ENCODE peak calls at places on chromosomes 6 and 20, in eight cellular contexts. D, E, J, O, A, C, P and Q are unnamed samples.

GRCh38 chr6:151023346-151023745 is 157.8 kb downstream of the MTHFD1L start:
- DNase-seq in C (no peak), D (no peak), J (no peak), E (no peak), A (no peak), O (no peak), P (no peak), Q (no peak)

GRCh38 chr6:169340395-169340794 is 86.7 kb upstream of the THBS2 start:
- DNase-seq in D (no peak), O (no peak), P (no peak), C (no peak), A (no peak), E (no peak), J (peak), Q (no peak)

GRCh38 chr6:43665376-43665775 is 20.5 kb downstream of the RSPH9 start:
- DNase-seq in D (no peak), A (no peak), P (peak), O (no peak), J (no peak), C (no peak), E (no peak), Q (no peak)

GRCh38 chr6:52517502-52518278 is 59.2 kb downstream of the TRAM2 start:
- DNase-seq in O (peak), J (no peak), P (peak), C (peak), A (peak), D (no peak), E (peak), Q (peak)

GRCh38 chr6:149831380-149831820 is 32.8 kb downstream of the LRP11 start:
- DNase-seq in C (no peak), P (no peak), J (no peak), D (no peak), A (no peak), O (no peak), E (no peak), Q (no peak)

GRCh38 chr20:3494218-3494617 is 23.4 kb downstream of the ATRN start:
- DNase-seq in D (no peak), E (no peak), C (no peak), O (no peak), A (no peak), J (no peak), P (no peak), Q (no peak)

GRCh38 chr6:155541976-155542375 is 86.3 kb upstream of the NOX3 start:
- DNase-seq in E (no peak), C (no peak), A (no peak), J (no peak), P (no peak), D (no peak), O (no peak), Q (no peak)

GRCh38 chr6:144349690-144350132 is 64.6 kb downstream of the UTRN start:
- DNase-seq in A (no peak), C (no peak), P (peak), E (peak), J (no peak), O (peak), D (no peak), Q (no peak)

GRCh38 chr6:149433901-149434300 is 33.8 kb downstream of the SUMO4 start:
- DNase-seq in J (no peak), C (no peak), O (no peak), D (no peak), A (no peak), E (no peak), P (no peak), Q (no peak)

GRCh38 chr6:111880181-111880944 is 7.1 kb upstream of the FYN start:
- DNase-seq in P (no peak), E (no peak), O (no peak), A (no peak), J (no peak), C (no peak), D (no peak), Q (no peak)

GRCh38 chr20:46946796-46947195 is 52.2 kb downstream of the EYA2 start:
- DNase-seq in E (no peak), A (no peak), P (peak), D (no peak), J (no peak), C (no peak), O (no peak), Q (no peak)

GRCh38 chr6:157770946-157771345 is 52.1 kb upstream of the SNX9 start:
- DNase-seq in J (no peak), C (no peak), E (no peak), A (no peak), P (peak), D (no peak), O (no peak), Q (no peak)

GRCh38 chr6:135521431-135521830 is 23.9 kb upstream of the AHI1 start:
- DNase-seq in E (no peak), D (no peak), O (no peak), C (no peak), A (no peak), J (no peak), P (no peak), Q (no peak)

GRCh38 chr20:59810376-59811187 is 122.9 kb downstream of the SYCP2 start:
- DNase-seq in C (peak), P (peak), O (no peak), J (no peak), A (no peak), D (no peak), E (no peak), Q (no peak)

GRCh38 chr20:20483328-20483727 is 115.4 kb downstream of the INSM1 start:
- DNase-seq in C (no peak), P (no peak), E (no peak), D (no peak), O (no peak), A (no peak), J (no peak), Q (no peak)

GRCh38 chr6:15062311-15063252 is 183.3 kb upstream of the JARID2 start:
- DNase-seq in C (no peak), D (no peak), E (no peak), O (no peak), A (no peak), J (no peak), P (peak), Q (peak)

GRCh38 chr6:43698584-43699349 is 11.2 kb upstream of the MRPS18A start:
- DNase-seq in O (no peak), A (no peak), C (no peak), P (peak), J (peak), D (no peak), E (no peak), Q (no peak)

GRCh38 chr6:22925304-22925835 is 356.0 kb downstream of the HDGFL1 start:
- DNase-seq in D (no peak), O (no peak), J (no peak), E (no peak), P (no peak), C (no peak), A (no peak), Q (no peak)

GRCh38 chr6:104322849-104323248 is 536.9 kb downstream of the HACE1 start:
- DNase-seq in C (no peak), P (no peak), D (no peak), J (no peak), E (no peak), A (no peak), O (no peak), Q (no peak)

GRCh38 chr6:125700591-125701353 is 48.7 kb upstream of the HEY2 start:
- DNase-seq in P (no peak), D (no peak), J (no peak), O (no peak), C (no peak), A (no peak), E (no peak), Q (no peak)

GRCh38 chr6:44738652-44739141 is 351.2 kb downstream of the CDC5L start:
- DNase-seq in J (no peak), C (peak), O (no peak), D (no peak), A (peak), E (no peak), P (peak), Q (no peak)

GRCh38 chr6:168165373-168165772 is 86.4 kb upstream of the FRMD1 start:
- DNase-seq in P (no peak), J (no peak), A (no peak), O (no peak), C (no peak), D (no peak), E (no peak), Q (no peak)

GRCh38 chr6:71619836-71620235 is 266.5 kb upstream of the RIMS1 start:
- DNase-seq in J (no peak), D (no peak), E (no peak), C (no peak), O (no peak), P (peak), A (no peak), Q (no peak)

GRCh38 chr20:57880155-57880648 is 170.4 kb upstream of the PMEPA1 start:
- DNase-seq in E (no peak), D (no peak), C (no peak), A (no peak), P (no peak), J (no peak), O (no peak), Q (no peak)

GRCh38 chr6:33592595-33593413 is 12.7 kb upstream of the BAK1 start:
- DNase-seq in O (peak), P (peak), C (peak), J (peak), A (peak), E (peak), D (peak), Q (no peak)

GRCh38 chr20:2700913-2701620 is 8.5 kb downstream of the EBF4 start:
- DNase-seq in E (no peak), J (no peak), O (no peak), A (no peak), D (no peak), P (peak), C (no peak), Q (no peak)

GRCh38 chr6:11196511-11197174 is 35.8 kb downstream of the NEDD9 start:
- DNase-seq in O (no peak), D (no peak), J (no peak), E (no peak), C (no peak), A (no peak), P (peak), Q (no peak)

DNA sequence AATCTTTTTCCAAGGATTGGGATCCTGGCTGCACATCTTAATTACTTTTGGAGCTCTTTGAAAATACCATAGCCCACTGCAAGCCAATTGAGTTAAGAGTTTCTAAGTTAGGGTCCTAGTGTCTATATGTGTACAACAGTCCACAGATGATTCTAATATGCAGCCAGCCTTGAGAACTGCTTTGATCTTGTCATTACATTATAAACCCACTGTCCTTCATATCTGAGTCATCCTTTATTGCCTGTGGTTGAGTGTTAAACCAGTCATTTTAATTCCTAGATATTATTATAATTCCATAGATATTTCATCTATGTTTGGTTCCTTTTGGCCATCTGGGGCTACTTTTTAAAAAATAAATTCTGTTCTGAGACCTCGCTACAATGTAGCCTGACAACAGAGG is 24.1 kb downstream of the MCM8 start:
- DNase-seq in D (no peak), J (no peak), E (no peak), O (no peak), C (no peak), P (peak), A (no peak), Q (no peak)
- TF ChIP-seq CTCF in D (no peak), J (no peak), E (no peak), O (no peak), C (no peak), P (no peak), A (no peak), Q (no peak)

GRCh38 chr6:98941319-98941718 is 6.4 kb downstream of the FBXL4 start:
- DNase-seq in D (no peak), O (no peak), J (no peak), A (no peak), C (no peak), P (no peak), E (no peak), Q (no peak)

GRCh38 chr6:98944598-98945011 is 3.1 kb downstream of the FBXL4 start:
- DNase-seq in A (no peak), C (no peak), P (peak), E (no peak), J (no peak), O (no peak), D (no peak), Q (no peak)

GRCh38 chr6:98944168-98944567 is 3.6 kb downstream of the FBXL4 start:
- DNase-seq in D (no peak), O (no peak), J (no peak), C (no peak), E (no peak), P (no peak), A (no peak), Q (no peak)

GRCh38 chr6:98945311-98946005 is 2.3 kb downstream of the FBXL4 start:
- DNase-seq in D (no peak), P (no peak), E (peak), O (no peak), A (no peak), C (no peak), J (no peak), Q (no peak)

GRCh38 chr6:98942263-98942803 is 5.4 kb downstream of the FBXL4 start:
- DNase-seq in O (no peak), A (no peak), E (no peak), D (no peak), C (no peak), J (no peak), P (no peak), Q (no peak)
- TF ChIP-seq CTCF in O (no peak), A (no peak), E (no peak), D (no peak), C (no peak), J (no peak), P (peak), Q (peak)

DNA sequence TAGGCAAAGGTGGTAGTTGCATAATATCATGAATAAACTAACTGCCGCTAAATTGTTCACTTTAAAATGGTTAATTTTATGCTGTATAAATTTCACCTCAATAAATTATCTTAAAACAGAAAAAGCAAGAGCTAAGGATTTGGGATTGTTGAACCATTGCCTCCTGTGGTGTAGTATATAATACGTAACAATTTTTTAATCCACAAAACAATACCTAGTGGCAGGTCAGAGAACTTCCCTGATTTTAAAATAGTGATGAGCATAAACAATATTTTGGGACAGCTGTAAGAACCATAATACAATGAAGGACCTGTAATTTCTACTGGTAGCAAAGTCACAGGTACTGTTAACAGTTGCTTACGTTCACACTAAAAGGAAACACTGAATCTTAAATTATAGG is 197.4 kb upstream of the PRND start:
- DNase-seq in D (no peak), A (no peak), P (no peak), O (no peak), C (no peak), E (no peak), J (no peak), Q (no peak)
- TF ChIP-seq CTCF in D (no peak), A (no peak), P (no peak), O (no peak), C (no peak), E (no peak), J (no peak), Q (no peak)

DNA sequence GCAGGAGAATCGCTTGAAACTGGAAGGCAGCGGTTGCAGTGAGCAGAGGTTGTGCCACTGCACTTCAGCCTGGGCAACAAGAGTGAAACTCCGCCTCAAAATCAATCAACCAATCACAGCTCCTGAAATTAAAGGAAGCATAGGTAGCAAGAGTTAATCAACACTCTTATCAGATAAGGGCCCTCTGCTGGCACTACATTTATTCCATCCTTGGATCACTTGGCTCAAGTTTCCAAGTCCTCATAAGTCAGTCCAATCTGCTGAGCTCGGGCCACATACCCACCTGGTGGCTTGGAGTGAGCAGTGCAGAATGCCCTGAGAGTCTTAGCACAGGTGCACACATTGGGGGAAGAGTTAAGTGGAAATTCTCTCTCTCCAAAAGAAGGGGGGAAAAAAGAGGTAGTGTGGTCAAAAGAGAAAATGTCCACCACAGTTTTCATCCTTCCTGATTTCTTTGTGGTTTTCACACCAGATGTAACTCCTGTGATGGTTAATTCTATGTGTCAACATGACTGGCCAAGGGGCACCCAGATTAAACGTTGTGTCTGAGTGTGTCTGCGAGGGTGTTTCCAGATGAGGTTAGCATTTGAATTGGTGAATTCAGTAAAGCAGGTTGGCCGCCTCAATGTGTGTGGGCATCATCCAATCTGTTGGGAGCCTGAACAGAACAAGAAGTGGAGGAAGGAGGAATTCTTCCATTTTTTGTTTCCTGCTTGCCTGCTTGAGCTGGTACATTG is 14.2 kb upstream of the FAM8A1 start:
- DNase-seq in C (no peak), E (no peak), D (no peak), J (peak), P (no peak), O (no peak), A (no peak), Q (no peak)
- TF ChIP-seq CTCF in C (no peak), E (no peak), D (peak), J (peak), P (peak), O (no peak), A (no peak), Q (no peak)

GRCh38 chr20:63280929-63281545 is 8.4 kb downstream of the ARFGAP1 start:
- DNase-seq in C (no peak), E (no peak), O (no peak), A (no peak), P (no peak), J (no peak), D (no peak), Q (no peak)
- TF ChIP-seq CTCF in C (no peak), E (peak), O (peak), A (no peak), P (no peak), J (no peak), D (peak), Q (no peak)

DNA sequence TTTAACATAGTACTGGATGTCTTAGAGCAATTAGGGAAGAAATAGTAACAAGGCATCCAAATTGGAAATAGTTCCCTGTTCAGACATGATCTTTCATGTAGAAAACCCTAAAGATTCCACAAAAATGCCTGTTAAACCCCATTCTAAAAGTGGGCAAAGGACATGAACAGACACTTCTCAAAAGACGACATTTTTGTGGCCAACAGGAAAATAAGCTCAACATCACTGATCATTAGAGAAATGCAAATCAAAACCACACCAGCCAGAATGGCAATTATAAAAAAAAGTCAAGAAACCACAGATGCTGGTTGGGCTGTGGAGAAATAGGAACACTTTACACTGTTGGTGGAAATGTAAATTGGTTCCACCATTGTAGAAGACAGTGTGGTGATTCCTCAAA is 109.9 kb upstream of the MOCS1 start:
- DNase-seq in J (no peak), A (no peak), E (no peak), D (no peak), O (no peak), C (no peak), P (no peak), Q (no peak)
- TF ChIP-seq CTCF in J (no peak), A (no peak), E (no peak), D (no peak), O (no peak), C (no peak), P (no peak), Q (no peak)

DNA sequence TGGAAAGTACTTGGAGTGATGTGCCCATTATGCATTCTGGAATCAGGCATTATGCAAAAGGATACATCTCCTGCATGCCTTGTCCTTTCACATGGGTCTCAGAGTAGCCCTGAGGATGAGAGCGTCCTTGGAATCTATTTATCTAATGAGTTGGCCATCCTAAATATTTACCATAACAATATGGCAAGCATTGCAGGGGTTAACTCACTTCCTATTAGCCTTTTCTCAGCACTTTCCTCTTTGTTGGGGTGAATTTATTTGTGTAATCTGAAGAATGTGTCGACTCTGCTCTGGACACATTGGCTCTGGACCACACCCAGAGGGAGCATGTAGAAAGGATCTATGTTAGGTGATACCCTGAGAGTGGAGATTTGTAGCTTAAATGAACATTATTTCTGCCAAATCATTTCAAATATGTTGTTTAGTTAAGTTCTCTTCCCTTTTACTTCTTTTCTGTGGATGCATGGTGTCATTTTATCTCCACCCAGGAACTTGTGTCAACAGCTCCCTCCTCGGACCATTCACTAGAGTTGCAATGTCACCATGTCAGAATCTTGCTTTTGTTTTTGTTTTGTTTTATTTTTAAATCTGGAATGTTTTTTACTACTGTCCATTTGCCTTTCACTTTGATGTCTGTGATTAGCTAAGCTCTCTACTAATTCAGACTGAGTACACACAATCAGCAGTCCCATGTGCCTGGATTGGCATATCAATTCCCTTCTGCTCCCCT is 757.0 kb upstream of the MMS22L start:
- DNase-seq in E (no peak), O (no peak), J (no peak), D (no peak), P (no peak), C (no peak), A (no peak), Q (no peak)
- TF ChIP-seq CTCF in E (no peak), O (peak), J (no peak), D (peak), P (no peak), C (no peak), A (peak), Q (no peak)